ENCODE peak calls at places on chromosomes 5 and 9, in eight cellular contexts. Q is Peyer's patch, B is GM23338, D is osteocyte, S is WTC11, Y is fibroblast of villous mesenchyme, M is kidney epithelial cell, X is endodermal cell. O is an unnamed sample.

GRCh38 chr5:150816946-150817345 is 29.4 kb upstream of the IRGM start:
- DNase-seq in Q (no peak), B (no peak), D (no peak), S (no peak), Y (no peak), M (no peak), X (peak), O (no peak)

GRCh38 chr9:113712053-113712452 is 164.1 kb upstream of the ZNF618 start:
- DNase-seq in Q (no peak), B (no peak), D (peak), S (no peak), Y (no peak), M (no peak), X (no peak), O (no peak)

GRCh38 chr9:136623849-136624183 is 38.9 kb upstream of the EGFL7 start:
- DNase-seq in Q (peak), B (no peak), D (no peak), S (no peak), Y (no peak), M (no peak), X (no peak), O (no peak)

GRCh38 chr9:70420267-70421019 is 6.0 kb upstream of the KLF9 start:
- DNase-seq in Q (peak), B (peak), D (peak), S (peak), Y (peak), M (peak), X (peak), O (peak)

GRCh38 chr5:119919279-119919678 is 289.9 kb downstream of the FAM170A start:
- DNase-seq in Q (no peak), B (no peak), D (no peak), S (no peak), Y (no peak), M (no peak), X (no peak), O (no peak)

GRCh38 chr5:171580506-171581265 is 161.2 kb downstream of the FGF18 start:
- DNase-seq in Q (no peak), B (no peak), D (peak), S (no peak), Y (peak), M (no peak), X (no peak), O (no peak)

GRCh38 chr5:156920861-156921431 is 42.1 kb downstream of the TIMD4 start:
- DNase-seq in Q (no peak), B (no peak), D (no peak), S (no peak), Y (no peak), M (no peak), X (no peak), O (no peak)

GRCh38 chr5:110916373-110917049 is 155.0 kb upstream of the TSLP start:
- DNase-seq in Q (no peak), B (peak), D (no peak), S (no peak), Y (peak), M (peak), X (no peak), O (no peak)

GRCh38 chr9:134695144-134695543 is 53.5 kb downstream of the COL5A1 start:
- DNase-seq in Q (no peak), B (no peak), D (no peak), S (no peak), Y (no peak), M (no peak), X (no peak), O (no peak)

GRCh38 chr5:1944408-1944807 is 61.7 kb upstream of the IRX4 start:
- DNase-seq in Q (no peak), B (no peak), D (no peak), S (no peak), Y (no peak), M (no peak), X (no peak), O (no peak)

GRCh38 chr9:133124123-133124948 is 3.3 kb upstream of the RALGDS start:
- DNase-seq in Q (no peak), B (no peak), D (no peak), S (no peak), Y (no peak), M (no peak), X (no peak), O (no peak)

GRCh38 chr5:51556833-51557232 is 173.6 kb downstream of the ISL1 start:
- DNase-seq in Q (no peak), B (no peak), D (no peak), S (no peak), Y (no peak), M (no peak), X (no peak), O (no peak)

GRCh38 chr5:160699301-160699700 is 152.7 kb downstream of the ATP10B start:
- DNase-seq in Q (no peak), B (no peak), D (no peak), S (no peak), Y (no peak), M (peak), X (no peak), O (no peak)

GRCh38 chr9:112334319-112334828 is 955 bp upstream of the PTBP3 start:
- DNase-seq in Q (no peak), B (peak), D (no peak), S (no peak), Y (no peak), M (no peak), X (peak), O (no peak)

GRCh38 chr9:130030821-130031481 is 12.0 kb downstream of the FNBP1 start:
- DNase-seq in Q (no peak), B (no peak), D (no peak), S (no peak), Y (no peak), M (no peak), X (no peak), O (no peak)

GRCh38 chr9:114282926-114283325 is 40.0 kb upstream of the ORM1 start:
- DNase-seq in Q (peak), B (no peak), D (no peak), S (no peak), Y (peak), M (peak), X (peak), O (peak)

GRCh38 chr9:132671620-132672412 is 1.6 kb downstream of the GTF3C4 start:
- DNase-seq in Q (no peak), B (no peak), D (no peak), S (no peak), Y (peak), M (no peak), X (no peak), O (no peak)

GRCh38 chr9:121563425-121563824 is 63.8 kb upstream of the GGTA1 start:
- DNase-seq in Q (no peak), B (no peak), D (no peak), S (no peak), Y (no peak), M (no peak), X (no peak), O (no peak)

GRCh38 chr5:38426493-38426892 is 130.0 kb downstream of the LIFR start:
- DNase-seq in Q (no peak), B (no peak), D (no peak), S (no peak), Y (peak), M (no peak), X (no peak), O (no peak)

GRCh38 chr5:171937351-171937750 is 69.1 kb downstream of the FBXW11 start:
- DNase-seq in Q (no peak), B (no peak), D (no peak), S (no peak), Y (no peak), M (no peak), X (no peak), O (no peak)

GRCh38 chr5:149014634-149015033 is 48.2 kb downstream of the SH3TC2 start:
- DNase-seq in Q (no peak), B (no peak), D (no peak), S (no peak), Y (peak), M (no peak), X (no peak), O (no peak)

GRCh38 chr9:88041447-88041846 is 67.1 kb upstream of the CDK20 start:
- DNase-seq in Q (no peak), B (peak), D (no peak), S (no peak), Y (peak), M (no peak), X (peak), O (no peak)

DNA sequence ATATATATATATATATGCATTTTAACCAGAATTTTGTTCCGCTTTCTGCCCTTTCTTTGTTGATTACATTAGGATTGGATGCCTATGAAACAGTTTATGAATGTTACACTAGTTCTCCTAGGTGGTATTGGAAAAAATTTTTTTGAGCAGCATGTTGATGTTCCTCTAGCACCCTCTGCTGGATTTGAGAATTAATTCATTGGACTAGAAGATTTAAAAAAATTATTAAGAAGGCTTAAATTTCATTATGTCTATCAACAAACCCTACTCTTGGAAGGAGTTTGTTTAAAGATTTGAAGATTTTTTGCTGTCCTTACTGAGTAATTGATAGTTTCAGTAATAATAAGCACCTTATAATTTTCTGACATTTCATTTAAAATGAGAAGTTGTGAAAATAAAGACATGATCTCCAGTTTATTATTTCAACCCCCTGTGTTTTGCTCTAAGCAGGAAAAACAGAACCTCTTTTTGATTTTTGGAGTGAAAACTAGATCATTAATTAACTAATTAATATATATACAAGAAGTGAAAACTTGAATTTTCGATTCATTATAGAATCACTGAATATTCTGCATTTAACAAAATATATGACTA is 89.6 kb downstream of the CCDC171 start:
- DNase-seq in Q (no peak), B (peak), D (no peak), S (no peak), Y (peak), M (peak), X (no peak), O (no peak)
- TF ChIP-seq CTCF in Q (peak), B (peak), D (peak), S (peak), Y (peak), M (peak), X (peak), O (peak)

DNA sequence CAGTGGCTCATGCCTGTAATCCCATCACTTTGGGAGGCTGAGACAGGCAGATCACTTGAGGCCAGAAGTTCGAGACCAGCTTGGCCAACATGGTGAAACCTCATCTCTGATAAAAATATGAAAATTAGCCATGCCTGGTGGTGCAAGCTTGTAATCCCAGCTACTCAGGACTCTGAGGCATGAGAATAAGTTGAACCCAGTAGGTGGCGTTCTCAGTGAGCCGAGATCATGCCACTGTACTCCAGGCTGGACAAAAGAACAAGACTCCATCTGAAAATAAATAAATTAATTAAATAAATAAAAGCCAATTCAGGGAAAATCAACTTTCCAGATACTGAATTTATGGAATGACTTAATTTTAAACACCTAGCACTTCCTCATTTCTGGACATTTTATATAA is 1722.1 kb downstream of the MAT2B start:
- DNase-seq in Q (no peak), B (peak), D (no peak), S (no peak), Y (peak), M (no peak), X (no peak), O (no peak)
- TF ChIP-seq CTCF in Q (no peak), B (peak), D (no peak), S (no peak), Y (peak), M (peak), X (peak), O (peak)

GRCh38 chr9:73067074-73067473 is 84.6 kb upstream of the ANXA1 start:
- DNase-seq in Q (no peak), B (peak), D (no peak), S (peak), Y (no peak), M (no peak), X (peak), O (peak)
- TF ChIP-seq CTCF in Q (no peak), B (peak), D (no peak), S (no peak), Y (no peak), M (no peak), X (peak), O (peak)

GRCh38 chr5:168015506-168015905 is 275.9 kb upstream of the WWC1 start:
- DNase-seq in Q (no peak), B (no peak), D (no peak), S (no peak), Y (peak), M (no peak), X (no peak), O (no peak)

GRCh38 chr5:168017313-168017712 is 274.1 kb upstream of the WWC1 start:
- DNase-seq in Q (no peak), B (no peak), D (no peak), S (no peak), Y (no peak), M (no peak), X (no peak), O (no peak)

GRCh38 chr5:168022761-168023160 is 268.7 kb upstream of the WWC1 start:
- DNase-seq in Q (no peak), B (no peak), D (no peak), S (no peak), Y (no peak), M (no peak), X (no peak), O (no peak)

GRCh38 chr5:168023190-168023589 is 268.3 kb upstream of the WWC1 start:
- DNase-seq in Q (no peak), B (no peak), D (no peak), S (no peak), Y (no peak), M (no peak), X (no peak), O (no peak)

GRCh38 chr5:168020522-168021294 is 270.7 kb upstream of the WWC1 start:
- DNase-seq in Q (no peak), B (no peak), D (no peak), S (no peak), Y (no peak), M (no peak), X (no peak), O (no peak)
- TF ChIP-seq CTCF in Q (no peak), B (peak), D (peak), S (no peak), Y (peak), M (peak), X (peak), O (peak)

DNA sequence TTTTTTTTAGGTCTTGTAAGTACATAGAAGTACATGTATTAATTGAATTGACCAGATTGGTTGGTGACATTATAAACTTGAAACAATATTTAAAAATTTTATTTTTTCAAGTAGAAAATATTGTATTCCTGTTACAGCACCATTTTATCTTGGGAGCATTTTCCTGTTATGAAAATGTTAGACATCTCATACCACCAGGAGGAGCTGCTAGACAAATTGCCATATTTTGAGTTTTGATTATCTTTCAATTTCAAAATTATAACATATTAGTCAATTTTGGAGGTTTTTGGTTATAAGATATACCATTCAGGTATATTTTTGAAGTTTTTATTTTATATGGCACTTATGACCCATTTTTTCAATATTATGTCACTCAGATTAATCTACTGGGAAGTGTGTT is 84.4 kb downstream of the CNTLN start:
- DNase-seq in Q (no peak), B (no peak), D (no peak), S (no peak), Y (peak), M (no peak), X (no peak), O (no peak)
- TF ChIP-seq CTCF in Q (no peak), B (no peak), D (peak), S (no peak), Y (peak), M (no peak), X (peak), O (peak)